ENCODE peak calls at places on chromosomes 16 and 17, in ten cellular contexts. O is cardiac septum; X is CD4-positive, alpha-beta T cell; W is substantia nigra; M is transverse colon; J is IMR-90; B is LoVo; N is T47D; I is NCI-H345; R is prostate gland. P is an unnamed sample.

GRCh38 chr16:13779676-13780075 is 140.3 kb upstream of the ERCC4 start:
- DNase-seq in O (no peak), X (no peak), W (no peak), M (no peak), J (no peak), B (no peak), N (no peak), I (no peak), R (no peak), P (no peak)

GRCh38 chr16:57007530-57007929 is 18.2 kb downstream of the NLRC5 start:
- DNase-seq in O (no peak), X (no peak), W (no peak), M (no peak), J (no peak), B (no peak), N (no peak), I (no peak), R (no peak), P (no peak)

GRCh38 chr17:67608691-67609090 is 109.0 kb upstream of the NOL11 start:
- DNase-seq in O (no peak), X (no peak), W (peak), M (no peak), J (peak), B (no peak), N (no peak), I (no peak), R (no peak), P (no peak)

GRCh38 chr17:7774037-7774659 is 56.6 kb downstream of the DNAH2 start:
- DNase-seq in O (peak), X (no peak), W (no peak), M (no peak), J (peak), B (peak), N (no peak), I (no peak), R (no peak), P (no peak)

GRCh38 chr16:24837969-24838368 is 7.8 kb upstream of the SLC5A11 start:
- DNase-seq in O (no peak), X (no peak), W (no peak), M (no peak), J (no peak), B (no peak), N (no peak), I (no peak), R (no peak), P (no peak)

GRCh38 chr17:64461788-64462187 is 12.9 kb downstream of the MILR1 start:
- DNase-seq in O (no peak), X (no peak), W (no peak), M (no peak), J (no peak), B (no peak), N (no peak), I (no peak), R (no peak), P (no peak)

GRCh38 chr17:40554646-40555295 is 10.5 kb downstream of the CCR7 start:
- DNase-seq in O (peak), X (peak), W (no peak), M (no peak), J (no peak), B (no peak), N (no peak), I (no peak), R (no peak), P (no peak)

GRCh38 chr16:82082543-82083244 is 47.6 kb downstream of the HSD17B2 start:
- DNase-seq in O (no peak), X (no peak), W (no peak), M (no peak), J (peak), B (peak), N (no peak), I (no peak), R (no peak), P (no peak)

GRCh38 chr17:37702605-37703004 is 42.3 kb downstream of the HNF1B start:
- DNase-seq in O (no peak), X (no peak), W (no peak), M (peak), J (peak), B (peak), N (no peak), I (no peak), R (no peak), P (no peak)